ENCODE peak calls at places on chromosomes 4 and X, in four cellular contexts. One of them, this sample, is unnamed.

GRCh38 chr4:182698212-182698611 is 219.0 kb downstream of the DCTD start:
- DNase-seq in GM23338: no peak
- DNase-seq in SK-N-SH: no peak
- DNase-seq in mesenchymal stem cell: no peak
- DNase-seq in this sample: no peak

GRCh38 chr4:165760182-165760581 is 112.9 kb upstream of the TLL1 start:
- DNase-seq in mesenchymal stem cell: no peak
- DNase-seq in SK-N-SH: no peak
- DNase-seq in GM23338: no peak
- DNase-seq in this sample: no peak

GRCh38 chr4:5387457-5387856 is 320.9 kb downstream of the EVC2 start:
- DNase-seq in GM23338: peak
- DNase-seq in mesenchymal stem cell: no peak
- DNase-seq in SK-N-SH: no peak
- DNase-seq in this sample: no peak

GRCh38 chrX:12984629-12985303 is 9.9 kb downstream of the TMSB4X start:
- DNase-seq in GM23338: no peak
- DNase-seq in mesenchymal stem cell: no peak
- DNase-seq in SK-N-SH: no peak
- DNase-seq in this sample: peak

GRCh38 chr4:47577779-47578553 is 92.9 kb downstream of the ATP10D start:
- DNase-seq in SK-N-SH: no peak
- DNase-seq in mesenchymal stem cell: peak
- DNase-seq in GM23338: no peak
- DNase-seq in this sample: peak

GRCh38 chr4:113683143-113683542 is 78.4 kb downstream of the CAMK2D start:
- DNase-seq in SK-N-SH: no peak
- DNase-seq in mesenchymal stem cell: no peak
- DNase-seq in GM23338: no peak
- DNase-seq in this sample: no peak

GRCh38 chr4:187294861-187295260 is 571.2 kb upstream of the FAT1 start:
- DNase-seq in GM23338: no peak
- DNase-seq in SK-N-SH: no peak
- DNase-seq in mesenchymal stem cell: peak
- DNase-seq in this sample: peak

GRCh38 chr4:8383016-8383415 is 57.5 kb downstream of the ACOX3 start:
- DNase-seq in mesenchymal stem cell: no peak
- DNase-seq in GM23338: no peak
- DNase-seq in SK-N-SH: no peak
- DNase-seq in this sample: no peak

GRCh38 chrX:357693-358471 is 28.8 kb downstream of the PPP2R3B start:
- DNase-seq in GM23338: no peak
- DNase-seq in mesenchymal stem cell: peak
- DNase-seq in SK-N-SH: no peak
- DNase-seq in this sample: peak
- H3K4me3 ChIP-seq in GM23338: no peak
- H3K4me3 ChIP-seq in mesenchymal stem cell: no peak
- H3K4me3 ChIP-seq in SK-N-SH: no peak
- H3K4me3 ChIP-seq in this sample: no peak

GRCh38 chrX:111270339-111270738 is at the start of gene CAPN6:
- DNase-seq in SK-N-SH: no peak
- DNase-seq in mesenchymal stem cell: peak
- DNase-seq in GM23338: peak
- DNase-seq in this sample: no peak
- H3K4me3 ChIP-seq in SK-N-SH: no peak
- H3K4me3 ChIP-seq in mesenchymal stem cell: peak
- H3K4me3 ChIP-seq in GM23338: no peak
- H3K4me3 ChIP-seq in this sample: no peak

GRCh38 chr4:4260185-4260751 is 12.2 kb upstream of the TMEM128 start:
- DNase-seq in SK-N-SH: peak
- DNase-seq in mesenchymal stem cell: peak
- DNase-seq in GM23338: peak
- DNase-seq in this sample: no peak
- H3K4me3 ChIP-seq in SK-N-SH: no peak
- H3K4me3 ChIP-seq in mesenchymal stem cell: peak
- H3K4me3 ChIP-seq in GM23338: no peak
- H3K4me3 ChIP-seq in this sample: no peak

GRCh38 chr4:101155368-101155767 is 192.0 kb downstream of the PPP3CA start:
- DNase-seq in GM23338: peak
- DNase-seq in SK-N-SH: no peak
- DNase-seq in mesenchymal stem cell: peak
- DNase-seq in this sample: peak
- H3K4me3 ChIP-seq in GM23338: no peak
- H3K4me3 ChIP-seq in SK-N-SH: no peak
- H3K4me3 ChIP-seq in mesenchymal stem cell: no peak
- H3K4me3 ChIP-seq in this sample: no peak

GRCh38 chrX:103356023-103356798 is at the start of gene TCEAL9:
- DNase-seq in SK-N-SH: peak
- DNase-seq in mesenchymal stem cell: peak
- DNase-seq in GM23338: peak
- DNase-seq in this sample: peak
- H3K4me3 ChIP-seq in SK-N-SH: peak
- H3K4me3 ChIP-seq in mesenchymal stem cell: peak
- H3K4me3 ChIP-seq in GM23338: peak
- H3K4me3 ChIP-seq in this sample: peak

DNA sequence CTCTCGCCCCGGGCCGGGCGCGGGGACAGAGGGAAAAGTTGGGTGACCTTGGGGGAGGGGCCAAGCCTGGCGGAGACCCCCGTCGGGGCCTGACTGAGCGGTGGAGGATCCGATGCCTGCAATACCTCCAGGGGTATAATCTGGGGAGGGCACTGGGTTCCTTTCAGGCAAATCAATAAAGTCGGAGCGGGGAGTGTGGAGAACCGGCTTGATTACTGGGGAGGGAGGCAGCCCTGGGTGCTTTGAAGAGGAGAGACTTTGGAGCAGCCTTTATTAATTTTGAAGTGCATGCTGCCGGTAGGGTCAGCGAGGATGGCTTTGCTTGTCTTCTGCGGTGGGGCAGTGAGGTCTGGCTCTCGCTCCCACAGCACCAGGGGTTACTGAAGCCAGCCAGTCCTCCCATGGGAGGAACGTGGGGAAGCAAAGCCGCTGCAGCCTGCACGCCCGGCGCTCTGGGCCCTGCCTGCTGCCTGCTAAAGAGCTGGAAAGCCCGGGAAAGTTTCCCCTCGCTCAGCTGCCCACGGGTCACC is 396 bp upstream of the LGI2 start:
- DNase-seq in mesenchymal stem cell: peak
- DNase-seq in SK-N-SH: peak
- DNase-seq in GM23338: peak
- DNase-seq in this sample: peak
- H3K4me3 ChIP-seq in mesenchymal stem cell: peak
- H3K4me3 ChIP-seq in SK-N-SH: peak
- H3K4me3 ChIP-seq in GM23338: peak
- H3K4me3 ChIP-seq in this sample: peak